ENCODE peak calls at places on chromosome 10, in nine cellular contexts. One of them, this sample, is unnamed.

GRCh38 chr10:76035728-76036409 is 604.4 kb downstream of the LRMDA start:
- DNase-seq in right lobe of liver: no peak
- DNase-seq in CD8-positive, alpha-beta T cell: no peak
- DNase-seq in cardiac muscle cell: no peak
- DNase-seq in psoas muscle: no peak
- DNase-seq in SK-N-SH: peak; percentile 52
- DNase-seq in Peyer's patch: no peak
- DNase-seq in endodermal cell: no peak
- DNase-seq in GM23248: no peak
- DNase-seq in this sample: no peak

GRCh38 chr10:101968910-101969321 is 87.1 kb downstream of the ARMH3 start:
- DNase-seq in right lobe of liver: no peak
- DNase-seq in CD8-positive, alpha-beta T cell: no peak
- DNase-seq in cardiac muscle cell: no peak
- DNase-seq in psoas muscle: no peak
- DNase-seq in SK-N-SH: no peak
- DNase-seq in Peyer's patch: no peak
- DNase-seq in endodermal cell: no peak
- DNase-seq in GM23248: no peak
- DNase-seq in this sample: no peak

GRCh38 chr10:101693701-101694055 is 1.3 kb downstream of the FBXW4 start:
- DNase-seq in right lobe of liver: no peak
- DNase-seq in CD8-positive, alpha-beta T cell: no peak
- DNase-seq in cardiac muscle cell: peak; percentile 59
- DNase-seq in psoas muscle: no peak
- DNase-seq in SK-N-SH: peak; percentile 64
- DNase-seq in Peyer's patch: no peak
- DNase-seq in endodermal cell: no peak
- DNase-seq in GM23248: peak; percentile 80
- DNase-seq in this sample: no peak

GRCh38 chr10:18607979-18608378 is 43.4 kb downstream of the NSUN6 start:
- DNase-seq in right lobe of liver: no peak
- DNase-seq in CD8-positive, alpha-beta T cell: no peak
- DNase-seq in cardiac muscle cell: no peak
- DNase-seq in psoas muscle: no peak
- DNase-seq in SK-N-SH: peak; percentile 5
- DNase-seq in Peyer's patch: no peak
- DNase-seq in endodermal cell: no peak
- DNase-seq in GM23248: peak; percentile 45
- DNase-seq in this sample: no peak

GRCh38 chr10:117933036-117933435 is 113.7 kb downstream of the RAB11FIP2 start:
- DNase-seq in right lobe of liver: no peak
- DNase-seq in CD8-positive, alpha-beta T cell: no peak
- DNase-seq in cardiac muscle cell: no peak
- DNase-seq in psoas muscle: no peak
- DNase-seq in SK-N-SH: no peak
- DNase-seq in Peyer's patch: no peak
- DNase-seq in endodermal cell: no peak
- DNase-seq in GM23248: peak; percentile 42
- DNase-seq in this sample: no peak

GRCh38 chr10:10364916-10365315 is 652.8 kb upstream of the CELF2 start:
- DNase-seq in right lobe of liver: no peak
- DNase-seq in CD8-positive, alpha-beta T cell: no peak
- DNase-seq in cardiac muscle cell: no peak
- DNase-seq in psoas muscle: no peak
- DNase-seq in SK-N-SH: no peak
- DNase-seq in Peyer's patch: no peak
- DNase-seq in endodermal cell: no peak
- DNase-seq in GM23248: no peak
- DNase-seq in this sample: no peak

GRCh38 chr10:62638062-62638477 is 166.4 kb upstream of the ADO start:
- DNase-seq in right lobe of liver: no peak
- DNase-seq in CD8-positive, alpha-beta T cell: no peak
- DNase-seq in cardiac muscle cell: peak; percentile 88
- DNase-seq in psoas muscle: no peak
- DNase-seq in SK-N-SH: no peak
- DNase-seq in Peyer's patch: no peak
- DNase-seq in endodermal cell: no peak
- DNase-seq in GM23248: peak; percentile 63
- DNase-seq in this sample: no peak

GRCh38 chr10:79241990-79242619 is 105.2 kb upstream of the PPIF start:
- DNase-seq in right lobe of liver: peak; percentile 67
- DNase-seq in CD8-positive, alpha-beta T cell: peak; percentile 59
- DNase-seq in cardiac muscle cell: peak; percentile 54
- DNase-seq in psoas muscle: peak; percentile 75
- DNase-seq in SK-N-SH: peak; percentile 83
- DNase-seq in Peyer's patch: peak; percentile 70
- DNase-seq in endodermal cell: peak; percentile 82
- DNase-seq in GM23248: peak; percentile 90
- DNase-seq in this sample: peak; percentile 11

GRCh38 chr10:97188234-97188847 is 2.6 kb upstream of the SLIT1 start:
- DNase-seq in right lobe of liver: no peak
- DNase-seq in CD8-positive, alpha-beta T cell: no peak
- DNase-seq in cardiac muscle cell: no peak
- DNase-seq in psoas muscle: no peak
- DNase-seq in SK-N-SH: no peak
- DNase-seq in Peyer's patch: peak; percentile 34
- DNase-seq in endodermal cell: no peak
- DNase-seq in GM23248: no peak
- DNase-seq in this sample: no peak

GRCh38 chr10:113959383-113959760 is 84.3 kb upstream of the ADRB1 start:
- DNase-seq in right lobe of liver: no peak
- DNase-seq in CD8-positive, alpha-beta T cell: no peak
- DNase-seq in cardiac muscle cell: no peak
- DNase-seq in psoas muscle: no peak
- DNase-seq in SK-N-SH: no peak
- DNase-seq in Peyer's patch: peak; percentile 79
- DNase-seq in endodermal cell: no peak
- DNase-seq in GM23248: peak; percentile 33
- DNase-seq in this sample: no peak

GRCh38 chr10:70035531-70035930 is 17.1 kb upstream of the MACROH2A2 start:
- DNase-seq in right lobe of liver: no peak
- DNase-seq in CD8-positive, alpha-beta T cell: no peak
- DNase-seq in cardiac muscle cell: no peak
- DNase-seq in psoas muscle: no peak
- DNase-seq in SK-N-SH: no peak
- DNase-seq in Peyer's patch: no peak
- DNase-seq in endodermal cell: no peak
- DNase-seq in GM23248: no peak
- DNase-seq in this sample: no peak

GRCh38 chr10:7027913-7028808 is 382.7 kb downstream of the SFMBT2 start:
- DNase-seq in right lobe of liver: no peak
- DNase-seq in CD8-positive, alpha-beta T cell: no peak
- DNase-seq in cardiac muscle cell: peak; percentile 40
- DNase-seq in psoas muscle: no peak
- DNase-seq in SK-N-SH: no peak
- DNase-seq in Peyer's patch: no peak
- DNase-seq in endodermal cell: no peak
- DNase-seq in GM23248: peak; percentile 45
- DNase-seq in this sample: no peak

GRCh38 chr10:114391599-114391998 is 12.7 kb downstream of the AFAP1L2 start:
- DNase-seq in right lobe of liver: no peak
- DNase-seq in CD8-positive, alpha-beta T cell: no peak
- DNase-seq in cardiac muscle cell: no peak
- DNase-seq in psoas muscle: no peak
- DNase-seq in SK-N-SH: no peak
- DNase-seq in Peyer's patch: no peak
- DNase-seq in endodermal cell: no peak
- DNase-seq in GM23248: no peak
- DNase-seq in this sample: no peak

GRCh38 chr10:48305905-48306264 is 592 bp upstream of the MAPK8 start:
- DNase-seq in right lobe of liver: no peak
- DNase-seq in CD8-positive, alpha-beta T cell: no peak
- DNase-seq in cardiac muscle cell: no peak
- DNase-seq in psoas muscle: no peak
- DNase-seq in SK-N-SH: no peak
- DNase-seq in Peyer's patch: no peak
- DNase-seq in endodermal cell: no peak
- DNase-seq in GM23248: no peak
- DNase-seq in this sample: no peak

GRCh38 chr10:68188835-68189234 is 43.1 kb downstream of the ATOH7 start:
- DNase-seq in right lobe of liver: no peak
- DNase-seq in CD8-positive, alpha-beta T cell: no peak
- DNase-seq in cardiac muscle cell: no peak
- DNase-seq in psoas muscle: no peak
- DNase-seq in SK-N-SH: no peak
- DNase-seq in Peyer's patch: no peak
- DNase-seq in endodermal cell: no peak
- DNase-seq in GM23248: no peak
- DNase-seq in this sample: no peak

GRCh38 chr10:133278577-133279265 is 2.1 kb upstream of the ADAM8 start:
- DNase-seq in right lobe of liver: peak; percentile 82
- DNase-seq in CD8-positive, alpha-beta T cell: peak; percentile 75
- DNase-seq in cardiac muscle cell: peak; percentile 70
- DNase-seq in psoas muscle: no peak
- DNase-seq in SK-N-SH: no peak
- DNase-seq in Peyer's patch: no peak
- DNase-seq in endodermal cell: no peak
- DNase-seq in GM23248: no peak
- DNase-seq in this sample: peak; percentile 71

GRCh38 chr10:10677479-10677878 is 340.2 kb upstream of the CELF2 start:
- DNase-seq in right lobe of liver: no peak
- DNase-seq in CD8-positive, alpha-beta T cell: no peak
- DNase-seq in cardiac muscle cell: peak; percentile 90
- DNase-seq in psoas muscle: peak; percentile 39
- DNase-seq in SK-N-SH: peak; percentile 10
- DNase-seq in Peyer's patch: no peak
- DNase-seq in endodermal cell: peak; percentile 91
- DNase-seq in GM23248: peak; percentile 82
- DNase-seq in this sample: no peak

GRCh38 chr10:78964952-78965633 is 103.7 kb upstream of the ZMIZ1 start:
- DNase-seq in right lobe of liver: no peak
- DNase-seq in CD8-positive, alpha-beta T cell: no peak
- DNase-seq in cardiac muscle cell: peak; percentile 43
- DNase-seq in psoas muscle: peak; percentile 78
- DNase-seq in SK-N-SH: peak; percentile 78
- DNase-seq in Peyer's patch: no peak
- DNase-seq in endodermal cell: peak; percentile 98
- DNase-seq in GM23248: peak; percentile 26
- DNase-seq in this sample: no peak

GRCh38 chr10:67452892-67453291 is 243.1 kb downstream of the CTNNA3 start:
- DNase-seq in right lobe of liver: no peak
- DNase-seq in CD8-positive, alpha-beta T cell: no peak
- DNase-seq in cardiac muscle cell: no peak
- DNase-seq in psoas muscle: no peak
- DNase-seq in SK-N-SH: no peak
- DNase-seq in Peyer's patch: no peak
- DNase-seq in endodermal cell: no peak
- DNase-seq in GM23248: no peak
- DNase-seq in this sample: no peak

GRCh38 chr10:101835406-101835805 is 8.2 kb downstream of the KCNIP2 start:
- DNase-seq in right lobe of liver: no peak
- DNase-seq in CD8-positive, alpha-beta T cell: no peak
- DNase-seq in cardiac muscle cell: no peak
- DNase-seq in psoas muscle: no peak
- DNase-seq in SK-N-SH: no peak
- DNase-seq in Peyer's patch: no peak
- DNase-seq in endodermal cell: no peak
- DNase-seq in GM23248: no peak
- DNase-seq in this sample: no peak

DNA sequence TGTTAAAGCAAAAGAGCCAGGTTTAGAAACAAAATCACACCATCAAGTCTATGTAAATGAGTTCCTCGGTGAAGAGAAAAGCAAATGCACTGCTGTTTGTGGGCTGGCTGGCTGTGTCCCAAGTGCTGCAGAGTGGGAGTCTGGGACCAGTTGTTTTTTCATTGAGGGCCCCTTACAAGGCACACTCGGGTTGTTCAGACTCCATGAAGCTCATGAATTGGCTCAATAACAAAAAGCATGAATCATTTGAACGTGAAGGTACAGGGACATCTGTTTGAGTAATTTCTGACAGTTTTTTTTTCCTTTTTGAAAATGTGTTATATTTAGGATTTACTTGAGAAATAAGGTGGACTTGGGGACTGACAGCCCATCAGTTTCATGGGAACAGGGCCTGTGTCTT is 28.0 kb downstream of the GRK5 start:
- DNase-seq in right lobe of liver: no peak
- DNase-seq in CD8-positive, alpha-beta T cell: no peak
- DNase-seq in cardiac muscle cell: peak; percentile 84
- DNase-seq in psoas muscle: peak; percentile 41
- DNase-seq in SK-N-SH: no peak
- DNase-seq in Peyer's patch: no peak
- DNase-seq in endodermal cell: no peak
- DNase-seq in GM23248: peak; percentile 19
- DNase-seq in this sample: no peak
- H3K27ac ChIP-seq in right lobe of liver: no peak overlapping the region
- H3K27ac ChIP-seq in CD8-positive, alpha-beta T cell: no peak overlapping the region
- H3K27ac ChIP-seq in cardiac muscle cell: no peak overlapping the region
- H3K27ac ChIP-seq in psoas muscle: peak overlapping the region; percentile 36
- H3K27ac ChIP-seq in SK-N-SH: no peak overlapping the region
- H3K27ac ChIP-seq in Peyer's patch: no peak overlapping the region
- H3K27ac ChIP-seq in endodermal cell: no peak overlapping the region
- H3K27ac ChIP-seq in GM23248: no peak overlapping the region
- H3K27ac ChIP-seq in this sample: no peak overlapping the region

GRCh38 chr10:77835669-77836086 is 90.9 kb downstream of the DLG5 start:
- DNase-seq in right lobe of liver: no peak
- DNase-seq in CD8-positive, alpha-beta T cell: no peak
- DNase-seq in cardiac muscle cell: peak; percentile 56
- DNase-seq in psoas muscle: peak; percentile 36
- DNase-seq in SK-N-SH: no peak
- DNase-seq in Peyer's patch: no peak
- DNase-seq in endodermal cell: no peak
- DNase-seq in GM23248: no peak
- DNase-seq in this sample: no peak
- H3K36me3 ChIP-seq in right lobe of liver: no peaks in the 10 kb centered on the region
- H3K36me3 ChIP-seq in CD8-positive, alpha-beta T cell: no peaks in the 10 kb centered on the region
- H3K36me3 ChIP-seq in cardiac muscle cell: peaks cover 22% of the 10 kb centered on the region
- H3K36me3 ChIP-seq in psoas muscle: no peaks in the 10 kb centered on the region
- H3K36me3 ChIP-seq in SK-N-SH: peaks cover 18% of the 10 kb centered on the region
- H3K36me3 ChIP-seq in Peyer's patch: no peaks in the 10 kb centered on the region
- H3K36me3 ChIP-seq in endodermal cell: peaks cover 51% of the 10 kb centered on the region
- H3K36me3 ChIP-seq in GM23248: no peaks in the 10 kb centered on the region
- H3K36me3 ChIP-seq in this sample: no peaks in the 10 kb centered on the region

DNA sequence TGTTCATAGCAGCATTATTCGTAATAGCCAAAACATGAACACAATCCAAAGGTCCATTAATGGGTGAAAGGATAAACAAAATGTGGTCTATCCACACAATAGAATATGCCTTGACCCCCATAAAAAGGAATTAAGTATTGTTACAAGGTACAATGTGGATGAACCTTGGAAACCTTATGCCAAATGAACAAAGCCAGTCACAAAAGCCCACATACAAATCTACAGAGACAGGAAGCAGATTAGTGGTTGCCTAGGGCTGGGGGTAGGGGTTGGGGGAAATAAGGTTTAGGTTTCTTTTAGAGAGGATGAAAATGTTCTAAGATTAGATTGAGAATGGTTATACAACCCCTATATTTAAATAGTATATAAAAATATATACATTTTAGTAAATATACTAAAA is 34.8 kb downstream of the PIP4K2A start:
- DNase-seq in right lobe of liver: no peak
- DNase-seq in CD8-positive, alpha-beta T cell: peak; percentile 48
- DNase-seq in cardiac muscle cell: no peak
- DNase-seq in psoas muscle: no peak
- DNase-seq in SK-N-SH: no peak
- DNase-seq in Peyer's patch: no peak
- DNase-seq in endodermal cell: no peak
- DNase-seq in GM23248: no peak
- DNase-seq in this sample: no peak
- H3K4me3 ChIP-seq in right lobe of liver: no peak overlapping the region
- H3K4me3 ChIP-seq in CD8-positive, alpha-beta T cell: peak overlapping the region; percentile 3
- H3K4me3 ChIP-seq in cardiac muscle cell: no peak overlapping the region
- H3K4me3 ChIP-seq in psoas muscle: no peak overlapping the region
- H3K4me3 ChIP-seq in SK-N-SH: no peak overlapping the region
- H3K4me3 ChIP-seq in Peyer's patch: no peak overlapping the region
- H3K4me3 ChIP-seq in endodermal cell: no peak overlapping the region
- H3K4me3 ChIP-seq in GM23248: no peak overlapping the region
- H3K4me3 ChIP-seq in this sample: no peak overlapping the region

GRCh38 chr10:580796-581195 is 108.7 kb downstream of the DIP2C start:
- DNase-seq in right lobe of liver: no peak
- DNase-seq in CD8-positive, alpha-beta T cell: no peak
- DNase-seq in cardiac muscle cell: peak; percentile 87
- DNase-seq in psoas muscle: no peak
- DNase-seq in SK-N-SH: no peak
- DNase-seq in Peyer's patch: no peak
- DNase-seq in endodermal cell: no peak
- DNase-seq in GM23248: peak; percentile 97
- DNase-seq in this sample: no peak
- H3K27ac ChIP-seq in right lobe of liver: no peak overlapping the region
- H3K27ac ChIP-seq in CD8-positive, alpha-beta T cell: no peak overlapping the region
- H3K27ac ChIP-seq in cardiac muscle cell: no peak overlapping the region
- H3K27ac ChIP-seq in psoas muscle: no peak overlapping the region
- H3K27ac ChIP-seq in SK-N-SH: no peak overlapping the region
- H3K27ac ChIP-seq in Peyer's patch: no peak overlapping the region
- H3K27ac ChIP-seq in endodermal cell: no peak overlapping the region
- H3K27ac ChIP-seq in GM23248: peak overlapping the region; percentile 83
- H3K27ac ChIP-seq in this sample: no peak overlapping the region

This sample was measured in effector memory CD4-positive, alpha-beta T cell.